ENCODE peak calls at places on chromosomes 2 and 18, in six cellular contexts. P is adipocyte; W is GM23338; R is psoas muscle; X is CD8-positive, alpha-beta T cell; F is GM23248. A is an unnamed sample.

GRCh38 chr2:240960309-240960962 is 38.0 kb upstream of the SNED1 start:
- DNase-seq in X (no peak), P (peak), W (no peak), R (no peak), F (no peak), A (no peak)

GRCh38 chr2:58856100-58856499 is 615.0 kb upstream of the FANCL start:
- DNase-seq in W (peak), R (no peak), P (no peak), F (no peak), X (no peak), A (no peak)

GRCh38 chr2:162403884-162404283 is 60.0 kb downstream of the GCA start:
- DNase-seq in R (no peak), X (no peak), F (peak), W (no peak), P (peak), A (peak)

GRCh38 chr18:5058768-5059539 is 138.1 kb downstream of the AKAIN1 start:
- DNase-seq in F (peak), W (no peak), R (no peak), X (peak), P (no peak), A (no peak)

GRCh38 chr2:10865841-10866240 is 45.9 kb upstream of the KCNF1 start:
- DNase-seq in W (no peak), R (no peak), X (no peak), F (no peak), P (no peak), A (no peak)

GRCh38 chr2:55047677-55048299 is 2.5 kb downstream of the RTN4 start:
- DNase-seq in P (peak), X (no peak), F (peak), R (no peak), W (no peak), A (no peak)

GRCh38 chr2:241878007-241878970 is 8.8 kb downstream of the RTP5 start:
- DNase-seq in R (peak), P (peak), W (peak), X (peak), F (peak), A (peak)

GRCh38 chr18:35386600-35387366 is 9.6 kb upstream of the ZNF396 start:
- DNase-seq in F (peak), X (peak), W (peak), R (peak), P (peak), A (peak)

GRCh38 chr2:3154146-3154545 is 223.5 kb downstream of the EIPR1 start:
- DNase-seq in X (no peak), F (no peak), W (no peak), P (no peak), R (no peak), A (no peak)

GRCh38 chr18:42742474-42742873 is 373.0 kb downstream of the RIT2 start:
- DNase-seq in P (no peak), R (no peak), F (no peak), W (peak), X (no peak), A (no peak)
- H3K4me3 ChIP-seq in P (no peak), R (no peak), F (no peak), W (peak), X (no peak), A (no peak)

DNA sequence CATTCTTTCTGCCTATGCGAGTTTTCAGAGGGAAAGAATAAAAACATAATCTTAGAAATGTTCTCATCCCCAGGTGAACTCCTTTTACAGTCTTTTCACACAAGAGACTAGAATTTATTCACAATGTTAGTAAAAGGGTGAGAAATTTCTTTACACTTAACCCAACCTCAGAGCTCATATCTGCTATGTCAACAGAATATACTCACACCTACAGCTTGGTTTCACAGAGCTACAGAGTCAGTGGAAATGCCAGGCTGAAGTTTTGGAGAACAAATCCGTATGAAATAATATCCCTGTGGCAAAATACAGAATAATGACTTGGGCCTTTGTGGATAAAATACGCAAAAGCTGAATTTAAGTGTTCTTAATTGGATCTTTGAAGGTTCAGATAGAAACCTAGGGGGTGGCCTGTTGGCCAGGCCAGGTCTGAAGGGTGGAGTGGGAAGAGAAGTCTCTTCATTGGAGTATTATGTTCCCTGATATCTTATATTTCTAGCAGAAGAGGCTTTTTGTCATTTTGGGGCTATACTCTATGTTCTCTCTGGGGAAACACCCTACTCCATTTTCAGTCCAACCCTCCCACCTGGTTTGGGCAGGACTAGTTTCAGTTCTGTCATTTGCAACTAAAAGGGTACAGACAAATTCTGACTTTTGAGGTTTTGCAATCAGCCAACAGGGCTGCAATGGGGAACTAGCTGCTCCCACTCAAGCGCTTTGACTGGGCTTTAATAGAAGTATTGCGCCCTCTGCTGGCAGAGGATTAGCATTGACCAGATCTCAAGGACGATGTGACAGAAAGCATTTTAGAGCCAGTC is 25.7 kb downstream of the FBXO48 start:
- DNase-seq in P (peak), W (peak), X (peak), F (peak), R (peak), A (peak)
- H3K4me3 ChIP-seq in P (no peak), W (no peak), X (no peak), F (no peak), R (no peak), A (no peak)

DNA sequence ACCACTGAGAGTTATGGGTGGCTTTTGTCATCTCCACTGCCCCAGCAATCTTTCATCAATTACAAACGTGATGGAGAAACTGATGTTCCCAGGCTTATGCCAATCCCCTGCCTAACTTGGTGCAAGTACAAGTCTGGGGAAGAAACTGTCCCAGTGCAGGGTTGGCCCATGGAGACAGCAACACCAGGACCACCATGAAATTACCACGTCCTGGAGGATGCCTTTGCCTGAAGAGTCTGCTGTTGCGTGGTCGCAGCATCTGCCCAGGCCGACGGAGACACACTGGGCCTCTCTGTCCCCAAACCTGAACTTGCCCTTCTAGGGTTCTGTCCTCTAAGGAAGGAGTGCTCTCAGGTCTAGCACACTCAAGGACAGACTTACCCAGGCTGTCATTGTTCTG is 496.8 kb upstream of the RAB6C start:
- DNase-seq in X (no peak), P (no peak), F (no peak), R (no peak), W (no peak), A (no peak)
- H3K4me3 ChIP-seq in X (no peak), P (no peak), F (no peak), R (no peak), W (no peak), A (no peak)

DNA sequence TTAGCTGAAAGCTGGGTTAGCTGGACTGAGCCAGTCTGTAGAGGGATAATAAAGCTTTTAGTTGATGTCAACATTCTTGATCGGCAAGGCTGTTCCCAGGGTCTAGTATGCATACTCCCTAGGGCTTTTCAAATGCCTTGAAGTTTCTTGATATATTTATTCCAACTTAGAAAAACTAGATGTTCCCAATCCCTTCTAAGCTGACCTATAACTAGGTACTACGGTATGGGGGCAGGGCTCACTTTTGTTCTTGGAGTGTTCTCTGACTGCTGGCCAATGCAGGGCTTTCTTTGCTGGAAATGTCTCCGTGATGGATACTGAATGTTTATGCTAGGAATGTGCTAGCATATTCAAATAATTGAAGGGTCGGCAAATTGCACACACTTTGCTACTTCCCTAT is 258.6 kb upstream of the TANK start:
- DNase-seq in W (no peak), F (no peak), R (no peak), X (no peak), P (no peak), A (no peak)
- H3K4me3 ChIP-seq in W (no peak), F (no peak), R (no peak), X (no peak), P (no peak), A (no peak)

GRCh38 chr2:31136000-31136399 is 2.2 kb downstream of the GALNT14 start:
- DNase-seq in R (no peak), W (no peak), X (no peak), P (no peak), F (no peak), A (no peak)
- H3K4me3 ChIP-seq in R (no peak), W (no peak), X (no peak), P (no peak), F (no peak), A (no peak)